ENCODE peak calls at places on chromosomes 6 and 20, in eight cellular contexts. K is BE2C, B is K562, U is mucosa of descending colon, W is aorta, C is heart left ventricle, V is ascending aorta, G is HCT116. T is an unnamed sample.

GRCh38 chr20:34675561-34675960 is 1.3 kb downstream of the PIGU start:
- DNase-seq in B (no peak), G (no peak), C (no peak), U (no peak), K (no peak), V (no peak), W (no peak), T (no peak)

GRCh38 chr6:26173836-26174144 is 86.6 kb downstream of the HFE start:
- DNase-seq in U (no peak), K (no peak), W (no peak), G (no peak), C (no peak), V (no peak), B (no peak), T (no peak)

GRCh38 chr6:12593720-12594540 is 122.6 kb upstream of the PHACTR1 start:
- DNase-seq in W (no peak), B (peak; percentile 18), U (no peak), K (no peak), G (no peak), V (no peak), C (no peak), T (no peak)

GRCh38 chr6:139370047-139370706 is 4.3 kb downstream of the CITED2 start:
- DNase-seq in U (no peak), G (no peak), V (no peak), B (no peak), W (no peak), K (no peak), C (no peak), T (peak; percentile 72)

GRCh38 chr6:149007846-149008245 is 261.0 kb downstream of the UST start:
- DNase-seq in U (no peak), C (no peak), B (no peak), W (no peak), K (no peak), G (no peak), V (no peak), T (no peak)

GRCh38 chr20:35311409-35311808 is 19.2 kb upstream of the FAM83C start:
- DNase-seq in B (no peak), W (no peak), U (peak; percentile 65), C (no peak), G (peak; percentile 81), K (no peak), V (no peak), T (peak; percentile 77)

GRCh38 chr6:3962897-3963296 is 113.7 kb downstream of the FAM50B start:
- DNase-seq in C (peak; percentile 14), G (no peak), W (no peak), K (no peak), U (no peak), V (no peak), B (no peak), T (peak; percentile 28)

GRCh38 chr20:41176711-41177552 is 39.6 kb downstream of the PLCG1 start:
- DNase-seq in V (no peak), K (no peak), U (no peak), B (no peak), W (no peak), C (peak; percentile 7), G (no peak), T (no peak)

GRCh38 chr20:50323777-50324604 is 133.4 kb downstream of the CEBPB start:
- DNase-seq in V (no peak), K (no peak), B (no peak), W (no peak), G (no peak), C (no peak), U (no peak), T (no peak)

GRCh38 chr6:170439366-170440351 is 113.4 kb downstream of the PSMB1 start:
- DNase-seq in B (no peak), K (no peak), W (peak; percentile 29), G (no peak), C (no peak), V (peak; percentile 43), U (peak; percentile 28), T (peak; percentile 31)

GRCh38 chr20:52049001-52049731 is 142.4 kb downstream of the ZFP64 start:
- DNase-seq in V (no peak), C (no peak), U (no peak), B (no peak), G (no peak), W (no peak), K (no peak), T (peak; percentile 27)

GRCh38 chr6:109896333-109896732 is 81.8 kb upstream of the GPR6 start:
- DNase-seq in U (no peak), W (no peak), B (no peak), C (no peak), V (no peak), K (no peak), G (no peak), T (peak; percentile 5)

GRCh38 chr6:151481752-151482151 is 12.1 kb upstream of the CCDC170 start:
- DNase-seq in B (no peak), W (no peak), V (no peak), U (no peak), C (no peak), K (no peak), G (no peak), T (no peak)

GRCh38 chr6:1485678-1486077 is 96.3 kb downstream of the FOXF2 start:
- DNase-seq in V (no peak), K (no peak), U (no peak), W (no peak), G (peak; percentile 80), C (no peak), B (no peak), T (peak; percentile 94)

GRCh38 chr6:28553986-28554881 is 28.6 kb downstream of the GPX5 start:
- DNase-seq in V (no peak), B (peak; percentile 37), W (no peak), C (no peak), G (no peak), K (peak; percentile 27), U (no peak), T (no peak)

DNA sequence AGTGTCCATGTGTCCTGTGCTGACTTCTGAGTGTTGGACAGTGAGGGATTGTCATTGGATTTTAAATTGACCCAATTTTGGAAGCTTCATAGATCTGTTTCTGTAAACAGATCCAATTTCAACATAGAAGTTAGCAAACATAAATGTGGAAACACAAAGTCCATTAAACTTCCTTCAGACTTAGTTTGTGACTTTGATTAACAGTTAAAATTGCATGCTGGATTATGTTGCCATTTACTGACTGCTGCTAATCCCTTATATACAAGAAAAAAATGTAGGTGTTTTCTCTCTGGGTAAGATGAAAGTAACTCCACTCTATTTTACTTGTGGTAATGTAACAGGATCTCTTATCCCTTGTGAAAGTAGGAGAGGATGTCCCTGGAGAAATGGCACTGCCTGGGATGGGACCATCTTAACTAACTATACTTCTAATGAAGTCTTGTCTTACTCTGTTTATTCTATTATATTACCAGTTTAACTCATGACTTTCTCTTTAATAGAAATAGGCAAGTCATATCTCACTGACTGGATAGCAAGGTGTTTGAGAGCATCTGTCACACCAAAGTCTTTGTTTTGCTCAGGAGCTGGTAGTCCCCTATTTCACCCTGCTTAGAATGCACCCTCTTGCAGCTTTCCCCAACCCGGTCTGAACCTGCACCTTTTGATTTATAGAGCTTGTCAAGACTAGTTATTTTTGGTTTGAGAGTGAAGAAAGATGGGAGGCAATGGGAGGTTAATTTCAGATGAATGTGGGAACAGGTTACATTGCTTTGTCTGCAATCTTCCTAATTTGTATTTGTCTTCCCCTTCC is 7.2 kb downstream of the TPX2 start:
- DNase-seq in W (no peak), C (no peak), B (no peak), U (no peak), V (no peak), K (no peak), G (no peak), T (no peak)
- H3K36me3 ChIP-seq in W (no peaks in the 10 kb centered on the region), C (no peaks in the 10 kb centered on the region), B (peaks cover 77% of the 10 kb centered on the region), U (no peaks in the 10 kb centered on the region), V (no peaks in the 10 kb centered on the region), K (peaks cover 60% of the 10 kb centered on the region), G (peaks cover 57% of the 10 kb centered on the region), T (no peaks in the 10 kb centered on the region)

GRCh38 chr6:34288581-34288980 is 39.8 kb upstream of the SMIM29 start:
- DNase-seq in W (no peak), C (no peak), B (no peak), G (no peak), K (no peak), V (no peak), U (no peak), T (no peak)

GRCh38 chr6:34289137-34289536 is 40.3 kb upstream of the SMIM29 start:
- DNase-seq in B (no peak), V (no peak), G (no peak), K (no peak), W (no peak), C (no peak), U (no peak), T (no peak)

GRCh38 chr6:34298941-34299340 is 50.1 kb upstream of the SMIM29 start:
- DNase-seq in U (no peak), V (no peak), B (no peak), G (no peak), W (no peak), C (no peak), K (no peak), T (no peak)

GRCh38 chr6:34295721-34296120 is 46.9 kb upstream of the SMIM29 start:
- DNase-seq in W (no peak), C (no peak), V (no peak), K (no peak), U (no peak), G (no peak), B (no peak), T (peak; percentile 69)

DNA sequence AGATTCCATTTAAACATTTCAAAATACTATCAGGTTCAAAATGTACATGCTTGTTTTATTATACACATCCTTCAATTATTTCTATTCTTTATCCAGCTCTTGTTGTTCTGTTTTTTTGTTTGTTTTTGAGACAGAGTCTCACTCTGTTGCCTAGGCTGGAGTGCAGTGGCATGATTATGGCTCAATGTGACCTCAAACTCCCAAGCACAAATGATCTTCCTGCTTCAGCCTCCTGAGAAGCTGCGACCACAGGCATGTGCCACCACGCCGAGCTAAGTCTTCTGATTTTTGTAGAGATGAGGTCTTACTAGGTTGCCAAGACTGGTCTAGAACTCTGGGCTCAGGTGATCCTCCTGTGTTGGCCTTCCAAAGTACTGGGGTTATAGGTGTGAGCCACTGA is 44.1 kb upstream of the SMIM29 start:
- DNase-seq in V (no peak), K (no peak), G (no peak), U (no peak), B (no peak), C (no peak), W (no peak), T (no peak)
- H3K36me3 ChIP-seq in V (peaks cover 14% of the 10 kb centered on the region), K (peaks cover 34% of the 10 kb centered on the region), G (peaks cover 19% of the 10 kb centered on the region), U (no peaks in the 10 kb centered on the region), B (peaks cover 66% of the 10 kb centered on the region), C (peaks cover 5% of the 10 kb centered on the region), W (no peaks in the 10 kb centered on the region), T (peaks cover 21% of the 10 kb centered on the region)

GRCh38 chr20:32232487-32232886 is 24.8 kb downstream of the POFUT1 start:
- DNase-seq in U (no peak), K (no peak), W (no peak), B (no peak), C (no peak), G (no peak), V (no peak), T (no peak)
- H3K36me3 ChIP-seq in U (no peaks in the 10 kb centered on the region), K (peaks cover 71% of the 10 kb centered on the region), W (no peaks in the 10 kb centered on the region), B (peaks cover 85% of the 10 kb centered on the region), C (no peaks in the 10 kb centered on the region), G (peaks cover 29% of the 10 kb centered on the region), V (peaks cover 43% of the 10 kb centered on the region), T (peaks cover 52% of the 10 kb centered on the region)

DNA sequence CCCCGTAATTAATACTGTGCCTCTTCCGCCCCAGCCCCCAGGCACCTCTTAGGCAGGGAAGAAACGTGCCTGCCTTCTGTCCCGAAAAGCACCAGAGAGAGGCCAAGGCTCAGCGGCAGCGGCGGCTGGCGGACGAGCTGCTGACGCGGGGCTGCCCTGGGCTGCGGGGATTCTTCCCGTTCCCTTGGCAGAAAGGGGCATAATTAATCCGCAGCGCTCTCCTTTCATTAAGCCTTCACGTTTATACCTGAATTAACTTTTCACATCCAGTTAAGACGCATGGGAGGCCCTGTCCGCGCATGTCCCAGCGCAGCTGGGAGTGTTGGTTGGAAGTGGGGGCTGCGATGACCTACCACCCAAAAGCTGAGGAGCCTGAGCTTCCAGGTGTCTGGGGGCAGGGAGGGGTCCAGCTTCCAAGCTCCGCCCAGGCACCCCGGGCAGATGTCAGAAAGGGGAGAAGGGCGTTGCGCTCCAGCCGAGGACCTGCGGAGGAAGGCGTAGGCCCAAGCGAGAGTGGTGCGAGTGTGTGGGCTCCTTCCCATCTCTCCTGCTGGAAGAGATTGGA is 167.4 kb upstream of the LRFN2 start:
- DNase-seq in B (no peak), K (peak; percentile 42), C (no peak), U (no peak), W (no peak), V (no peak), G (no peak), T (no peak)
- H3K36me3 ChIP-seq in B (no peaks in the 10 kb centered on the region), K (no peaks in the 10 kb centered on the region), C (no peaks in the 10 kb centered on the region), U (no peaks in the 10 kb centered on the region), W (no peaks in the 10 kb centered on the region), V (no peaks in the 10 kb centered on the region), G (no peaks in the 10 kb centered on the region), T (no peaks in the 10 kb centered on the region)

T was measured in IMR-90.